ENCODE peak calls at places on chromosomes 1 and 21, in eight cellular contexts. O is upper lobe of right lung; D is uterus; K is left ventricle myocardium inferior; A is foreskin keratinocyte; B is CD4-positive, CD25-positive, alpha-beta regulatory T cell; Z is tibial artery; G is CD8-positive, alpha-beta memory T cell. N is an unnamed sample.

GRCh38 chr1:230123280-230124186 is 56.5 kb downstream of the GALNT2 start:
- DNase-seq in K (no peak), G (no peak), Z (no peak), O (no peak), A (no peak), B (peak; percentile 80), D (no peak), N (no peak)

GRCh38 chr1:11691302-11691914 is at the start of gene DRAXIN:
- DNase-seq in D (no peak), K (no peak), B (no peak), O (no peak), A (no peak), Z (no peak), G (no peak), N (no peak)

GRCh38 chr1:75723989-75724471 is 479 bp upstream of the ACADM start:
- DNase-seq in D (peak; percentile 87), B (peak; percentile 84), A (peak; percentile 37), G (peak; percentile 71), O (peak; percentile 93), Z (peak; percentile 67), K (peak; percentile 88), N (no peak)

GRCh38 chr1:110746644-110747259 is 72.0 kb upstream of the KCNA3 start:
- DNase-seq in K (peak; percentile 22), A (peak; percentile 7), D (no peak), G (peak; percentile 46), B (peak; percentile 61), O (no peak), Z (no peak), N (no peak)

GRCh38 chr21:29849735-29850176 is 90.0 kb downstream of the GRIK1 start:
- DNase-seq in K (peak; percentile 17), D (no peak), G (peak; percentile 1), B (peak; percentile 67), O (no peak), A (no peak), Z (peak; percentile 30), N (no peak)

GRCh38 chr1:63662846-63663245 is 69.6 kb downstream of the PGM1 start:
- DNase-seq in Z (no peak), A (peak; percentile 92), D (no peak), B (no peak), K (no peak), G (no peak), O (no peak), N (peak; percentile 93)

GRCh38 chr1:79874289-79874688 is 867.8 kb upstream of the ADGRL4 start:
- DNase-seq in G (no peak), D (no peak), B (no peak), Z (no peak), A (no peak), O (no peak), K (no peak), N (no peak)

GRCh38 chr1:55050283-55050682 is 10.9 kb downstream of the PCSK9 start:
- DNase-seq in O (no peak), A (no peak), K (no peak), Z (no peak), B (no peak), G (no peak), D (no peak), N (no peak)

GRCh38 chr1:162987866-162988265 is 81.3 kb upstream of the RGS4 start:
- DNase-seq in D (no peak), G (no peak), K (no peak), O (no peak), Z (no peak), B (no peak), A (peak; percentile 80), N (peak; percentile 70)

GRCh38 chr1:201169971-201170532 is 15.8 kb upstream of the TMEM9 start:
- DNase-seq in A (no peak), Z (no peak), B (no peak), O (no peak), D (no peak), G (no peak), K (no peak), N (no peak)
- H3K27ac ChIP-seq in A (no peak overlapping the region), Z (peak overlapping the region; percentile 97), B (no peak overlapping the region), O (peak overlapping the region; percentile 94), D (peak overlapping the region; percentile 92), G (no peak overlapping the region), K (peak overlapping the region; percentile 91), N (peak overlapping the region; percentile 87)

DNA sequence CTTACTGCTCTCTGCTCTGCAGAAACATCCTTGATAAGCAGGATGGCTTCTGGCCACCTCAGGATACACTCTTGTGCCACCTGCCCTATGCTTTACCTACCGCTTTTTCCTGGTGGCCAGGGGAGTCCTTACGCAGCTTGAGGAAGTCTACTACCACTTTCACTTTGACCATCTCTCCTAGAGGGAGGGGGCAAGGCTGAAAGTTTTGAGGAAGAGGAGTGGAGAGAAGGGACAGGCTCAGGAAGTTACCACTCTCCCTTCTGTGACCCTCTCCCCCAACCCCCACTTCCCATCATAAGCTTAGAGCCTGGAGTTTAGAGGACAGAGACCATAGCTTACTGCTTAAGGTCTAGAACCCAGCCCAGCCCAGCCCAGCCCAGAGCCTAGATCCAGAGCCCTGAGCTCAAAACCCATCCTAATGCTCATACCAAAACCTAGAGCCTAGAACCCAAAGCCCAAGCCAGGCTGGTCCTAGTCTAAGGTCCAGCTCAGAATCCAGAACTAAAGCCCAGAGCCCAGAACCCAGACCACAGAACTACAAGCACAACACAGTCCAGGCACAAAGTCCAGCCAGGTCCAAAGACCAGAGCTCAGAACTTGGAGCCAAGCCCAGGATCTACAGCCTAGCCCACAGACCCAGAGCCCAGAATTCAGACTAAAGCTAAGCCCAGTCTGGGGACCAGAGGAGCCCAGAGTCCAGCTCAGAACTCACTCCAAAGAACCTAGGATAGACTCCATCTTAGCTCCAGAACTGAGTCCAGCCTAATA is 18.0 kb upstream of the MFSD2A start:
- DNase-seq in A (no peak), D (no peak), K (no peak), G (no peak), Z (peak; percentile 25), B (no peak), O (no peak), N (no peak)
- H3K27ac ChIP-seq in A (no peak overlapping the region), D (no peak overlapping the region), K (no peak overlapping the region), G (no peak overlapping the region), Z (no peak overlapping the region), B (no peak overlapping the region), O (peak overlapping the region; percentile 26), N (no peak overlapping the region)

GRCh38 chr1:155740995-155741394 is 52.1 kb downstream of the DAP3 start:
- DNase-seq in O (no peak), D (no peak), A (no peak), Z (no peak), K (no peak), G (no peak), B (no peak), N (no peak)

GRCh38 chr1:155741908-155742307 is 53.0 kb downstream of the DAP3 start:
- DNase-seq in B (no peak), D (no peak), K (no peak), A (no peak), Z (no peak), O (peak; percentile 23), G (no peak), N (no peak)

DNA sequence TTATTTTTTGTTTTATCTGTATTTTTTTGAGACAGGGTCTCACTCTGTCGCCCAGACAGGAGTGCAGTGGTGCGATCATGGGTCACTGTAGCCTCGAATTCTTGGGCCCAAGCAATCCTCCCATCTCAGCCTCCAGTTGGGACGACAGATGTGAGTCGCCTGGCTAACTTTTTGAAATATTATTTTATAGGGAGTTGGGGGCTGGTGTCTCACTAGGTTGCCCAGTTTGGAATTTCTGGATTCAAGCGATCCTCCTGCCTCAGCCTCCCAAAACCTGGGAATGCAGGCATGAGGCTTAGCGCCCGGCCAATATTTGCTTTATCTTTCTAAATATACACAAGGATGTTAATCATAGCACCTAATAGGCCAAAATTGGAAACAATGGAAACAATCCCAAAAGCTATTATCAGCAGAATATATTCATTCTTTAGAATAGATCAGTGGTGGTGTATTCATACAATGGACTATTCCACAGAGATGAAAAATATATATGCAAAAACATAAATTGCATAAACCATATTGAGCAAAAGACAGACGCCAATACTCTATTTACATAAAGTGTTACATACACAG is 55.9 kb downstream of the DAP3 start:
- DNase-seq in Z (no peak), G (no peak), K (no peak), A (no peak), O (no peak), D (no peak), B (no peak), N (no peak)
- H3K27ac ChIP-seq in Z (peak overlapping the region; percentile 85), G (peak overlapping the region; percentile 68), K (peak overlapping the region; percentile 77), A (peak overlapping the region; percentile 25), O (peak overlapping the region; percentile 81), D (peak overlapping the region; percentile 81), B (peak overlapping the region; percentile 80), N (peak overlapping the region; percentile 44)

GRCh38 chr1:192832492-192832891 is 23.7 kb downstream of the RGS2 start:
- DNase-seq in B (no peak), O (no peak), G (no peak), Z (no peak), A (no peak), D (no peak), K (no peak), N (no peak)

GRCh38 chr1:192830596-192831241 is 21.9 kb downstream of the RGS2 start:
- DNase-seq in G (no peak), A (no peak), O (no peak), B (no peak), Z (no peak), K (no peak), D (no peak), N (no peak)

GRCh38 chr1:192839164-192840066 is 30.6 kb downstream of the RGS2 start:
- DNase-seq in A (no peak), D (no peak), O (no peak), G (no peak), K (no peak), Z (no peak), B (no peak), N (no peak)

GRCh38 chr1:192831706-192832355 is 23.0 kb downstream of the RGS2 start:
- DNase-seq in D (no peak), K (no peak), Z (no peak), B (no peak), A (no peak), G (no peak), O (no peak), N (no peak)

DNA sequence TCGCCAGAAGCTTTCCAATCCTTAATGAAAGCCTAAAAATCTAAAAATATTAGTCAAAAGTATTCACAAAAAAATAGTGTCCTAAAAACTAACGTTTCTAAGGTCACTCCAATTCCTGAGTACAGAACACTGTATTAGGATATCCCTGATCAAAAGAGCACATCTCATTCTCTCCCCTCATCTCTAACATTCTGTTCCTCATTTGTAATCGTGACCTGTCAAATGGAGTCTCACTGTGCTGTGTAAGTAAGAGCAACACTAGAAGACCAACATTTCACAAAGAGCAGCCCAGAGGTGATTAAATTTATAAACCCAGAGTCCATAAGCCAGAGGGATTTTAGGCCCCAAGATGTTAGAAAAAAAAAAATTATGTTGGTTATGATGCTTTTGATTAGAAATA is 26.3 kb downstream of the RGS2 start:
- DNase-seq in Z (no peak), A (no peak), B (no peak), O (no peak), G (no peak), D (no peak), K (no peak), N (no peak)
- H3K27ac ChIP-seq in Z (peak overlapping the region; percentile 6), A (peak overlapping the region; percentile 43), B (no peak overlapping the region), O (no peak overlapping the region), G (no peak overlapping the region), D (peak overlapping the region; percentile 69), K (peak overlapping the region; percentile 1), N (peak overlapping the region; percentile 95)